ENCODE peak calls at places on chromosomes 16 and 17, in six cellular contexts. A is upper lobe of right lung; L is activated T-cell treated with anti-CD3 and anti-CD28 coated beads, Interleukin-2, amount 50 U/mL, for 4 hours; F is activated CD4-positive, alpha-beta T cell treated with anti-CD3 and anti-CD28 coated beads, Interleukin-2, amount 50 U/mL, for 4 hours; P is Calu3; I is Peyer's patch. V is an unnamed sample.

GRCh38 chr17:18195246-18195645 is 11.6 kb downstream of the ALKBH5 start:
- DNase-seq in A (no peak), L (no peak), F (no peak), P (no peak), I (no peak), V (no peak)

GRCh38 chr17:77814091-77814772 is 144.3 kb upstream of the TNRC6C start:
- DNase-seq in A (no peak), L (no peak), F (no peak), P (no peak), I (peak), V (no peak)

GRCh38 chr16:50530277-50531236 is 17.6 kb upstream of the NKD1 start:
- DNase-seq in A (peak), L (no peak), F (no peak), P (peak), I (no peak), V (no peak)

GRCh38 chr16:87383522-87384161 is at the start of gene FBXO31:
- DNase-seq in A (peak), L (peak), F (peak), P (peak), I (peak), V (peak)

GRCh38 chr16:66335704-66336329 is 30.7 kb upstream of the CDH5 start:
- DNase-seq in A (peak), L (no peak), F (no peak), P (peak), I (no peak), V (no peak)

GRCh38 chr17:41547378-41547841 is 19.3 kb upstream of the KRT19 start:
- DNase-seq in A (no peak), L (no peak), F (no peak), P (peak), I (no peak), V (no peak)

GRCh38 chr16:21253470-21253869 is 20.0 kb downstream of the ANKS4B start:
- DNase-seq in A (no peak), L (no peak), F (no peak), P (no peak), I (no peak), V (no peak)

GRCh38 chr17:1087381-1088241 is 90.7 kb downstream of the TIMM22 start:
- DNase-seq in A (peak), L (no peak), F (no peak), P (peak), I (peak), V (no peak)

GRCh38 chr17:13952252-13952721 is 117.0 kb upstream of the COX10 start:
- DNase-seq in A (no peak), L (no peak), F (no peak), P (no peak), I (no peak), V (no peak)

GRCh38 chr17:49496866-49497146 is 1.7 kb downstream of the NGFR start:
- DNase-seq in A (no peak), L (no peak), F (no peak), P (no peak), I (no peak), V (no peak)

GRCh38 chr16:35252356-35252936 is 1793.0 kb downstream of the TP53TG3F start:
- DNase-seq in A (no peak), L (no peak), F (no peak), P (no peak), I (no peak), V (no peak)

GRCh38 chr17:1485311-1485747 is 7.2 kb downstream of the MYO1C start:
- DNase-seq in A (peak), L (no peak), F (no peak), P (peak), I (peak), V (no peak)

GRCh38 chr16:48862087-48862532 is 252.1 kb upstream of the N4BP1 start:
- DNase-seq in A (no peak), L (no peak), F (no peak), P (peak), I (no peak), V (no peak)

GRCh38 chr17:58968662-58969061 is 138.0 kb downstream of the TRIM37 start:
- DNase-seq in A (no peak), L (no peak), F (no peak), P (no peak), I (no peak), V (no peak)

GRCh38 chr16:1817276-1817589 is 9.4 kb downstream of the HAGH start:
- DNase-seq in A (peak), L (no peak), F (no peak), P (no peak), I (no peak), V (no peak)

GRCh38 chr16:49671325-49671724 is 184.6 kb downstream of the ZNF423 start:
- DNase-seq in A (no peak), L (no peak), F (no peak), P (no peak), I (no peak), V (no peak)

GRCh38 chr17:38733315-38734234 is 3.4 kb downstream of the CISD3 start:
- DNase-seq in A (no peak), L (no peak), F (no peak), P (peak), I (peak), V (no peak)

GRCh38 chr17:1078062-1078711 is 81.3 kb downstream of the TIMM22 start:
- DNase-seq in A (no peak), L (no peak), F (no peak), P (no peak), I (no peak), V (no peak)

GRCh38 chr17:82858376-82859126 is 18.7 kb upstream of the ZNF750 start:
- DNase-seq in A (no peak), L (no peak), F (peak), P (peak), I (no peak), V (no peak)

GRCh38 chr17:76314392-76315227 is 6.5 kb upstream of the QRICH2 start:
- DNase-seq in A (no peak), L (no peak), F (no peak), P (no peak), I (no peak), V (no peak)

GRCh38 chr16:81401035-81401950 is 43.3 kb upstream of the CMIP start:
- DNase-seq in A (no peak), L (no peak), F (no peak), P (peak), I (no peak), V (no peak)

GRCh38 chr16:57938936-57939871 is 31.7 kb downstream of the CNGB1 start:
- DNase-seq in A (peak), L (no peak), F (no peak), P (peak), I (no peak), V (no peak)

GRCh38 chr16:22373662-22374310 is 633 bp downstream of the CDR2 start:
- DNase-seq in A (peak), L (peak), F (no peak), P (peak), I (peak), V (no peak)

GRCh38 chr16:89246383-89246902 is 28.9 kb downstream of the ZNF778 start:
- DNase-seq in A (no peak), L (no peak), F (no peak), P (no peak), I (no peak), V (no peak)

GRCh38 chr16:53282975-53283946 is 151.0 kb upstream of the RBL2 start:
- DNase-seq in A (no peak), L (no peak), F (no peak), P (peak), I (no peak), V (no peak)

GRCh38 chr17:78885956-78886355 is 17.0 kb downstream of the CEP295NL start:
- DNase-seq in A (no peak), L (no peak), F (no peak), P (peak), I (no peak), V (no peak)

GRCh38 chr16:57618306-57619132 is 9.9 kb upstream of the ADGRG1 start:
- DNase-seq in A (peak), L (no peak), F (no peak), P (peak), I (peak), V (no peak)

GRCh38 chr17:77893144-77894044 is 65.1 kb upstream of the TNRC6C start:
- DNase-seq in A (peak), L (no peak), F (no peak), P (no peak), I (peak), V (no peak)

GRCh38 chr16:78137782-78138616 is 38.5 kb downstream of the WWOX start:
- DNase-seq in A (no peak), L (no peak), F (no peak), P (no peak), I (no peak), V (no peak)

GRCh38 chr17:82937411-82938371 is 97.9 kb upstream of the ZNF750 start:
- DNase-seq in A (peak), L (no peak), F (no peak), P (no peak), I (peak), V (no peak)

GRCh38 chr16:50525716-50526115 is 22.5 kb upstream of the NKD1 start:
- DNase-seq in A (no peak), L (no peak), F (no peak), P (no peak), I (no peak), V (no peak)

GRCh38 chr16:57196753-57197152 is 10.6 kb downstream of the RSPRY1 start:
- DNase-seq in A (no peak), L (no peak), F (no peak), P (no peak), I (no peak), V (no peak)

GRCh38 chr17:48642059-48642842 is 16.1 kb upstream of the HOXB9 start:
- DNase-seq in A (no peak), L (no peak), F (no peak), P (no peak), I (peak), V (no peak)

GRCh38 chr17:73351764-73352163 is 40.0 kb upstream of the CDC42EP4 start:
- DNase-seq in A (no peak), L (no peak), F (no peak), P (no peak), I (no peak), V (no peak)

GRCh38 chr16:23324727-23325126 is 22.6 kb downstream of the SCNN1B start:
- DNase-seq in A (peak), L (no peak), F (no peak), P (no peak), I (peak), V (no peak)

V was measured in stimulated activated CD4-positive, alpha-beta T cell treated with anti-CD3 and anti-CD28 coated beads, Interleukin-2, amount 100 ng/mL, for 4 hours.